ENCODE peak calls at places on chromosome 11, in four cellular contexts. Q, H, B and E are unnamed samples.

GRCh38 chr11:12680246-12680939 is 6.2 kb downstream of the TEAD1 start:
- DNase-seq in Q (peak), H (peak), B (peak), E (peak)

GRCh38 chr11:73350908-73351636 is 25.1 kb upstream of the RELT start:
- DNase-seq in Q (peak), H (no peak), B (no peak), E (peak)

GRCh38 chr11:12280838-12281565 is 96.4 kb upstream of the PARVA start:
- DNase-seq in Q (peak), H (no peak), B (no peak), E (no peak)

GRCh38 chr11:126824035-126824607 is 176.4 kb downstream of the KIRREL3 start:
- DNase-seq in Q (no peak), H (no peak), B (no peak), E (no peak)

GRCh38 chr11:122656631-122657101 is 1.1 kb downstream of the UBASH3B start:
- DNase-seq in Q (peak), H (peak), B (peak), E (peak)

GRCh38 chr11:57432714-57433163 is 5.8 kb upstream of the SLC43A3 start:
- DNase-seq in Q (peak), H (no peak), B (no peak), E (no peak)

GRCh38 chr11:113176971-113177370 is 137.4 kb upstream of the TTC12 start:
- DNase-seq in Q (no peak), H (no peak), B (no peak), E (no peak)

GRCh38 chr11:69997352-69997751 is 80.8 kb upstream of the ANO1 start:
- DNase-seq in Q (no peak), H (no peak), B (peak), E (no peak)

GRCh38 chr11:65559951-65560537 is 1.9 kb upstream of the LTBP3 start:
- DNase-seq in Q (no peak), H (peak), B (no peak), E (no peak)

GRCh38 chr11:79052539-79052938 is 388.3 kb downstream of the TENM4 start:
- DNase-seq in Q (peak), H (no peak), B (no peak), E (no peak)

GRCh38 chr11:120339394-120339890 is 3.2 kb downstream of the ARHGEF12 start:
- DNase-seq in Q (no peak), H (peak), B (no peak), E (no peak)

GRCh38 chr11:126879516-126879915 is 121.1 kb downstream of the KIRREL3 start:
- DNase-seq in Q (no peak), H (no peak), B (no peak), E (no peak)

GRCh38 chr11:94525933-94526332 is 13.7 kb downstream of the C11orf97 start:
- DNase-seq in Q (no peak), H (peak), B (peak), E (peak)

GRCh38 chr11:123577081-123577598 is 77.3 kb downstream of the SCN3B start:
- DNase-seq in Q (peak), H (peak), B (peak), E (peak)

GRCh38 chr11:34671946-34672345 is 51.1 kb downstream of the EHF start:
- DNase-seq in Q (no peak), H (no peak), B (no peak), E (no peak)

GRCh38 chr11:114089748-114090147 is 30.2 kb downstream of the ZBTB16 start:
- DNase-seq in Q (no peak), H (no peak), B (peak), E (no peak)

GRCh38 chr11:45091563-45092392 is 54.7 kb upstream of the PRDM11 start:
- DNase-seq in Q (no peak), H (no peak), B (no peak), E (no peak)

GRCh38 chr11:118277312-118277711 is 13.2 kb upstream of the MPZL2 start:
- DNase-seq in Q (peak), H (no peak), B (no peak), E (no peak)

GRCh38 chr11:88535916-88536547 is 198.5 kb upstream of the CTSC start:
- DNase-seq in Q (no peak), H (no peak), B (no peak), E (no peak)

GRCh38 chr11:47606731-47607130 is 12.5 kb upstream of the C1QTNF4 start:
- DNase-seq in Q (no peak), H (peak), B (no peak), E (no peak)

GRCh38 chr11:1674879-1675235 is 22.1 kb upstream of the KRTAP5-6 start:
- DNase-seq in Q (no peak), H (no peak), B (no peak), E (no peak)

GRCh38 chr11:22115470-22116037 is 77.3 kb upstream of the ANO5 start:
- DNase-seq in Q (no peak), H (peak), B (peak), E (no peak)

GRCh38 chr11:102007567-102008437 is 39.4 kb upstream of the CFAP300 start:
- DNase-seq in Q (no peak), H (no peak), B (no peak), E (no peak)

GRCh38 chr11:10542776-10543175 is 1.8 kb upstream of the RNF141 start:
- DNase-seq in Q (no peak), H (no peak), B (no peak), E (no peak)